ENCODE peak calls at places on chromosomes 12 and 14, in six cellular contexts. One of them, this sample, is unnamed.

GRCh38 chr12:31797230-31797872 is 68.5 kb upstream of the AMN1 start:
- DNase-seq in neural progenitor cell: no peak
- DNase-seq in heart left ventricle: no peak
- DNase-seq in cardiac muscle cell: no peak
- DNase-seq in testis: no peak
- DNase-seq in CD8-positive, alpha-beta T cell: peak; percentile 16
- DNase-seq in this sample: no peak

GRCh38 chr14:101721111-101721510 is 40.4 kb upstream of the PPP2R5C start:
- DNase-seq in heart left ventricle: no peak
- DNase-seq in testis: no peak
- DNase-seq in CD8-positive, alpha-beta T cell: peak; percentile 8
- DNase-seq in cardiac muscle cell: no peak
- DNase-seq in neural progenitor cell: no peak
- DNase-seq in this sample: no peak

GRCh38 chr14:51431741-51432140 is 191.7 kb downstream of the TMX1 start:
- DNase-seq in CD8-positive, alpha-beta T cell: no peak
- DNase-seq in heart left ventricle: no peak
- DNase-seq in testis: no peak
- DNase-seq in cardiac muscle cell: no peak
- DNase-seq in neural progenitor cell: no peak
- DNase-seq in this sample: no peak

GRCh38 chr12:89574736-89575208 is 48.9 kb upstream of the POC1B start:
- DNase-seq in cardiac muscle cell: peak; percentile 87
- DNase-seq in CD8-positive, alpha-beta T cell: no peak
- DNase-seq in testis: peak; percentile 16
- DNase-seq in neural progenitor cell: no peak
- DNase-seq in heart left ventricle: peak; percentile 20
- DNase-seq in this sample: no peak

GRCh38 chr12:110001596-110001995 is 2.4 kb downstream of the ANKRD13A start:
- DNase-seq in neural progenitor cell: no peak
- DNase-seq in testis: no peak
- DNase-seq in CD8-positive, alpha-beta T cell: no peak
- DNase-seq in heart left ventricle: no peak
- DNase-seq in cardiac muscle cell: no peak
- DNase-seq in this sample: no peak

GRCh38 chr14:34365309-34365915 is 96.6 kb downstream of the SPTSSA start:
- DNase-seq in cardiac muscle cell: peak; percentile 45
- DNase-seq in neural progenitor cell: peak; percentile 11
- DNase-seq in testis: no peak
- DNase-seq in heart left ventricle: no peak
- DNase-seq in CD8-positive, alpha-beta T cell: no peak
- DNase-seq in this sample: no peak

GRCh38 chr12:46449161-46449715 is 76.7 kb upstream of the SLC38A2 start:
- DNase-seq in heart left ventricle: no peak
- DNase-seq in cardiac muscle cell: no peak
- DNase-seq in testis: no peak
- DNase-seq in CD8-positive, alpha-beta T cell: no peak
- DNase-seq in neural progenitor cell: no peak
- DNase-seq in this sample: no peak

GRCh38 chr12:113700943-113701342 is 229.3 kb upstream of the LHX5 start:
- DNase-seq in heart left ventricle: no peak
- DNase-seq in CD8-positive, alpha-beta T cell: no peak
- DNase-seq in testis: no peak
- DNase-seq in neural progenitor cell: peak; percentile 33
- DNase-seq in cardiac muscle cell: peak; percentile 63
- DNase-seq in this sample: peak; percentile 40

GRCh38 chr14:51004352-51004800 is 60.1 kb upstream of the PYGL start:
- DNase-seq in heart left ventricle: no peak
- DNase-seq in testis: no peak
- DNase-seq in CD8-positive, alpha-beta T cell: no peak
- DNase-seq in cardiac muscle cell: no peak
- DNase-seq in neural progenitor cell: no peak
- DNase-seq in this sample: no peak

GRCh38 chr12:119179335-119180021 is 747 bp downstream of the HSPB8 start:
- DNase-seq in CD8-positive, alpha-beta T cell: no peak
- DNase-seq in neural progenitor cell: peak; percentile 47
- DNase-seq in testis: peak; percentile 68
- DNase-seq in heart left ventricle: peak; percentile 61
- DNase-seq in cardiac muscle cell: peak; percentile 44
- DNase-seq in this sample: peak; percentile 78

GRCh38 chr12:92055877-92056276 is 89.8 kb downstream of the BTG1 start:
- DNase-seq in neural progenitor cell: no peak
- DNase-seq in CD8-positive, alpha-beta T cell: peak; percentile 63
- DNase-seq in heart left ventricle: no peak
- DNase-seq in testis: no peak
- DNase-seq in cardiac muscle cell: no peak
- DNase-seq in this sample: no peak

GRCh38 chr12:63930971-63931370 is 86.5 kb downstream of the SRGAP1 start:
- DNase-seq in cardiac muscle cell: peak; percentile 57
- DNase-seq in neural progenitor cell: no peak
- DNase-seq in testis: no peak
- DNase-seq in CD8-positive, alpha-beta T cell: no peak
- DNase-seq in heart left ventricle: no peak
- DNase-seq in this sample: no peak

GRCh38 chr12:1594045-1594294 is 411 bp downstream of the FBXL14 start:
- DNase-seq in heart left ventricle: no peak
- DNase-seq in CD8-positive, alpha-beta T cell: no peak
- DNase-seq in cardiac muscle cell: peak; percentile 74
- DNase-seq in testis: peak; percentile 60
- DNase-seq in neural progenitor cell: peak; percentile 76
- DNase-seq in this sample: peak; percentile 86

GRCh38 chr12:54341343-54341742 is 16.4 kb downstream of the COPZ1 start:
- DNase-seq in testis: no peak
- DNase-seq in CD8-positive, alpha-beta T cell: no peak
- DNase-seq in neural progenitor cell: peak; percentile 90
- DNase-seq in cardiac muscle cell: no peak
- DNase-seq in heart left ventricle: no peak
- DNase-seq in this sample: no peak

GRCh38 chr12:54337854-54338650 is 13.1 kb downstream of the COPZ1 start:
- DNase-seq in neural progenitor cell: no peak
- DNase-seq in heart left ventricle: no peak
- DNase-seq in CD8-positive, alpha-beta T cell: no peak
- DNase-seq in cardiac muscle cell: no peak
- DNase-seq in testis: no peak
- DNase-seq in this sample: no peak

GRCh38 chr12:54341901-54342300 is 17.0 kb downstream of the COPZ1 start:
- DNase-seq in CD8-positive, alpha-beta T cell: no peak
- DNase-seq in heart left ventricle: no peak
- DNase-seq in cardiac muscle cell: no peak
- DNase-seq in testis: no peak
- DNase-seq in neural progenitor cell: no peak
- DNase-seq in this sample: no peak

GRCh38 chr12:54338682-54339296 is 13.9 kb downstream of the COPZ1 start:
- DNase-seq in testis: no peak
- DNase-seq in CD8-positive, alpha-beta T cell: no peak
- DNase-seq in heart left ventricle: no peak
- DNase-seq in neural progenitor cell: no peak
- DNase-seq in cardiac muscle cell: peak; percentile 74
- DNase-seq in this sample: no peak

DNA sequence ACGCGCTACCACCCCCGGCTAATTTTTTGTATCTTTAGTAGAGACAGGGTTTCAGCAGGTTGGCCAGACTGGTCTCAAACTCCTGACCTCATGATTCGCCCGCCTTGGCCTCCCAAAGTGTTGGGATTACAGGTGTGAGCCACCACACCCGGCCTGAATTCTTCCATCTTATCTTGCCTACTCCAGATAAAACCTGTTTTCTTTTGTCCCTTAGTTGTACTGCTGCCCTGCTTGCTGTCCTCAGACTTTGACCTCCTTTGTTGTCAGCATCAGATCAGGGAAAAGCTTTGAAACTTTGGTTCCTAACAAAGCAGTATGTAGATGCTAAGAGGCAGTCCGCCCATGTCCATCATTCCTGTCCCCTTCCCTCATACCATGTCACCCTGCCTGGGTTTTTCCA is 15.9 kb downstream of the COPZ1 start:
- DNase-seq in testis: no peak
- DNase-seq in neural progenitor cell: no peak
- DNase-seq in heart left ventricle: no peak
- DNase-seq in cardiac muscle cell: no peak
- DNase-seq in CD8-positive, alpha-beta T cell: no peak
- DNase-seq in this sample: no peak
- H3K36me3 ChIP-seq in testis: no peaks in the 10 kb centered on the region
- H3K36me3 ChIP-seq in neural progenitor cell: no peaks in the 10 kb centered on the region
- H3K36me3 ChIP-seq in heart left ventricle: peaks cover 59% of the 10 kb centered on the region
- H3K36me3 ChIP-seq in cardiac muscle cell: peaks cover 26% of the 10 kb centered on the region
- H3K36me3 ChIP-seq in CD8-positive, alpha-beta T cell: peaks cover 27% of the 10 kb centered on the region
- H3K36me3 ChIP-seq in this sample: peaks cover 16% of the 10 kb centered on the region

GRCh38 chr12:116382456-116382902 is 105.0 kb upstream of the MED13L start:
- DNase-seq in cardiac muscle cell: no peak
- DNase-seq in heart left ventricle: no peak
- DNase-seq in CD8-positive, alpha-beta T cell: no peak
- DNase-seq in testis: no peak
- DNase-seq in neural progenitor cell: peak; percentile 25
- DNase-seq in this sample: peak; percentile 43
- H3K4me3 ChIP-seq in cardiac muscle cell: no peak overlapping the region
- H3K4me3 ChIP-seq in heart left ventricle: no peak overlapping the region
- H3K4me3 ChIP-seq in CD8-positive, alpha-beta T cell: no peak overlapping the region
- H3K4me3 ChIP-seq in testis: no peak overlapping the region
- H3K4me3 ChIP-seq in neural progenitor cell: no peak overlapping the region
- H3K4me3 ChIP-seq in this sample: no peak overlapping the region

GRCh38 chr14:94701854-94702370 is 68.0 kb downstream of the GSC start:
- DNase-seq in heart left ventricle: no peak
- DNase-seq in neural progenitor cell: no peak
- DNase-seq in testis: no peak
- DNase-seq in cardiac muscle cell: no peak
- DNase-seq in CD8-positive, alpha-beta T cell: no peak
- DNase-seq in this sample: no peak
- H3K27me3 ChIP-seq in heart left ventricle: peaks cover 4% of the 10 kb centered on the region
- H3K27me3 ChIP-seq in neural progenitor cell: no peaks in the 10 kb centered on the region
- H3K27me3 ChIP-seq in testis: no peaks in the 10 kb centered on the region
- H3K27me3 ChIP-seq in cardiac muscle cell: peaks cover 9% of the 10 kb centered on the region
- H3K27me3 ChIP-seq in CD8-positive, alpha-beta T cell: no peaks in the 10 kb centered on the region
- H3K27me3 ChIP-seq in this sample: no peaks in the 10 kb centered on the region

GRCh38 chr12:21942377-21942703 is 1.1 kb upstream of the ABCC9 start:
- DNase-seq in CD8-positive, alpha-beta T cell: no peak
- DNase-seq in heart left ventricle: no peak
- DNase-seq in testis: no peak
- DNase-seq in neural progenitor cell: no peak
- DNase-seq in cardiac muscle cell: no peak
- DNase-seq in this sample: no peak
- H3K36me3 ChIP-seq in CD8-positive, alpha-beta T cell: no peaks in the 10 kb centered on the region
- H3K36me3 ChIP-seq in heart left ventricle: no peaks in the 10 kb centered on the region
- H3K36me3 ChIP-seq in testis: no peaks in the 10 kb centered on the region
- H3K36me3 ChIP-seq in neural progenitor cell: no peaks in the 10 kb centered on the region
- H3K36me3 ChIP-seq in cardiac muscle cell: no peaks in the 10 kb centered on the region
- H3K36me3 ChIP-seq in this sample: no peaks in the 10 kb centered on the region

DNA sequence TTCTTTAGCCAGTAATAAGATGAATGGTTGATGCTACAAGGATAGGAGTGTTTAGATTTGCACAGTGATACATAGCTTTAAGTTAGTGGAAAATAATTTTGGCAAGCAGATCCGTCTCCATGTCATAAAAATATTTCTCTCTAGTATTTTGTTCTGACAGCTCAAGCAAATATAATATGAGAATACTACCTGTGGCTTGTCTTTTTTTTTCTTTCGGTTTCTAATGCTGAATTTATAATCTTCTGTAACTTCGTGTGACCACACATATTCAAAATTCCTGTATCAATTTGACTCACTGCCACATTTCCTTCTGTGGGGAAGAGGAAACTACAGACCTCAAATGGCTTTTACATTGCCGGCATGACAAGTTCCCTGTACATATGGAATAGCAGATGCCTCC is 103.7 kb upstream of the CCDC91 start:
- DNase-seq in cardiac muscle cell: peak; percentile 42
- DNase-seq in heart left ventricle: no peak
- DNase-seq in testis: no peak
- DNase-seq in neural progenitor cell: no peak
- DNase-seq in CD8-positive, alpha-beta T cell: no peak
- DNase-seq in this sample: no peak
- H3K4me3 ChIP-seq in cardiac muscle cell: no peak overlapping the region
- H3K4me3 ChIP-seq in heart left ventricle: no peak overlapping the region
- H3K4me3 ChIP-seq in testis: no peak overlapping the region
- H3K4me3 ChIP-seq in neural progenitor cell: no peak overlapping the region
- H3K4me3 ChIP-seq in CD8-positive, alpha-beta T cell: no peak overlapping the region
- H3K4me3 ChIP-seq in this sample: no peak overlapping the region

GRCh38 chr12:124874188-124874587 is 10.5 kb upstream of the SCARB1 start:
- DNase-seq in heart left ventricle: no peak
- DNase-seq in CD8-positive, alpha-beta T cell: no peak
- DNase-seq in neural progenitor cell: no peak
- DNase-seq in cardiac muscle cell: no peak
- DNase-seq in testis: no peak
- DNase-seq in this sample: no peak
- H3K27me3 ChIP-seq in heart left ventricle: no peaks in the 10 kb centered on the region
- H3K27me3 ChIP-seq in CD8-positive, alpha-beta T cell: no peaks in the 10 kb centered on the region
- H3K27me3 ChIP-seq in neural progenitor cell: no peaks in the 10 kb centered on the region
- H3K27me3 ChIP-seq in cardiac muscle cell: no peaks in the 10 kb centered on the region
- H3K27me3 ChIP-seq in testis: no peaks in the 10 kb centered on the region
- H3K27me3 ChIP-seq in this sample: no peaks in the 10 kb centered on the region

GRCh38 chr14:22303589-22304195 is 285.3 kb downstream of the DAD1 start:
- DNase-seq in CD8-positive, alpha-beta T cell: no peak
- DNase-seq in neural progenitor cell: peak; percentile 18
- DNase-seq in heart left ventricle: no peak
- DNase-seq in testis: no peak
- DNase-seq in cardiac muscle cell: peak; percentile 28
- DNase-seq in this sample: peak; percentile 41

GRCh38 chr14:22305563-22306127 is 283.4 kb downstream of the DAD1 start:
- DNase-seq in heart left ventricle: no peak
- DNase-seq in CD8-positive, alpha-beta T cell: no peak
- DNase-seq in cardiac muscle cell: no peak
- DNase-seq in neural progenitor cell: no peak
- DNase-seq in testis: no peak
- DNase-seq in this sample: no peak

GRCh38 chr14:22300646-22301045 is 288.4 kb downstream of the DAD1 start:
- DNase-seq in CD8-positive, alpha-beta T cell: no peak
- DNase-seq in neural progenitor cell: no peak
- DNase-seq in heart left ventricle: no peak
- DNase-seq in testis: no peak
- DNase-seq in cardiac muscle cell: no peak
- DNase-seq in this sample: no peak

DNA sequence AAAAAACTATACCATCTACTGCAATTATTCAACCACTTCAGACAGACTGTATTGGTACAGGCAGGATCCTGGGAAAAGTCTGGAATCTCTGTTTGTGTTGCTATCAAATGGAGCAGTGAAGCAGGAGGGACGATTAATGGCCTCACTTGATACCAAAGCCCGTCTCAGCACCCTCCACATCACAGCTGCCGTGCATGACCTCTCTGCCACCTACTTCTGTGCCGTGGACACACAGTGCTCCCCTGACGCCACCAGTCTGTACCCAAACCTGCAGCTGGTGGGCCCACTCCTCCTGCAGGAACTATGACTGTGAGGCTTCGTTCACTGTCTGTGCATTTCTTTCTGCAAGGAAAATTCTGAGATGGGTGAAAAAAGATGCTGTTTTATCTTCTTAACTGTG is 284.7 kb downstream of the DAD1 start:
- DNase-seq in CD8-positive, alpha-beta T cell: no peak
- DNase-seq in testis: no peak
- DNase-seq in neural progenitor cell: no peak
- DNase-seq in cardiac muscle cell: no peak
- DNase-seq in heart left ventricle: no peak
- DNase-seq in this sample: no peak
- H3K36me3 ChIP-seq in CD8-positive, alpha-beta T cell: no peaks in the 10 kb centered on the region
- H3K36me3 ChIP-seq in testis: no peaks in the 10 kb centered on the region
- H3K36me3 ChIP-seq in neural progenitor cell: no peaks in the 10 kb centered on the region
- H3K36me3 ChIP-seq in cardiac muscle cell: no peaks in the 10 kb centered on the region
- H3K36me3 ChIP-seq in heart left ventricle: no peaks in the 10 kb centered on the region
- H3K36me3 ChIP-seq in this sample: no peaks in the 10 kb centered on the region

GRCh38 chr14:32932302-32932920 is 6.3 kb upstream of the NPAS3 start:
- DNase-seq in neural progenitor cell: peak; percentile 16
- DNase-seq in CD8-positive, alpha-beta T cell: no peak
- DNase-seq in cardiac muscle cell: no peak
- DNase-seq in testis: no peak
- DNase-seq in heart left ventricle: no peak
- DNase-seq in this sample: peak; percentile 26
- H3K4me3 ChIP-seq in neural progenitor cell: peak overlapping the region; percentile 63
- H3K4me3 ChIP-seq in CD8-positive, alpha-beta T cell: no peak overlapping the region
- H3K4me3 ChIP-seq in cardiac muscle cell: peak overlapping the region; percentile 18
- H3K4me3 ChIP-seq in testis: peak overlapping the region; percentile 54
- H3K4me3 ChIP-seq in heart left ventricle: peak overlapping the region; percentile 48
- H3K4me3 ChIP-seq in this sample: peak overlapping the region; percentile 52